ENCODE peak calls at places on chromosomes 6 and 20, in eight cellular contexts. M is HL-60; O is stromal cell of bone marrow; H is NCI-H460; F is Kasumi-1; E is HT-29; U is activated CD8-positive, alpha-beta T cell treated with anti-CD3 and anti-CD28 coated beads, Interleukin-2, amount 10 ng/mL, durations not matched to agents 7 days and 5 days; P is progenitor cell of endocrine pancreas. J is an unnamed sample.

GRCh38 chr20:34990661-34991214 is 35.1 kb downstream of the MYH7B start:
- DNase-seq in M (no peak), O (no peak), H (no peak), F (no peak), E (no peak), U (no peak), P (no peak), J (no peak)

GRCh38 chr6:13565921-13566320 is 8.5 kb upstream of the SIRT5 start:
- DNase-seq in M (no peak), O (no peak), H (no peak), F (no peak), E (no peak), U (no peak), P (no peak), J (no peak)

GRCh38 chr6:87336367-87336766 is 7.3 kb upstream of the GJB7 start:
- DNase-seq in M (no peak), O (no peak), H (no peak), F (no peak), E (no peak), U (no peak), P (no peak), J (no peak)

GRCh38 chr6:82270791-82271392 is 23.3 kb upstream of the IBTK start:
- DNase-seq in M (no peak), O (no peak), H (peak), F (peak), E (peak), U (no peak), P (no peak), J (no peak)

GRCh38 chr6:122400121-122400450 is 634 bp downstream of the HSF2 start:
- DNase-seq in M (peak), O (no peak), H (no peak), F (no peak), E (peak), U (no peak), P (no peak), J (no peak)

GRCh38 chr20:49916146-49917002 is 1.0 kb upstream of the SPATA2 start:
- DNase-seq in M (no peak), O (no peak), H (no peak), F (no peak), E (peak), U (peak), P (no peak), J (no peak)

GRCh38 chr20:46552460-46553420 is 2.3 kb upstream of the OCSTAMP start:
- DNase-seq in M (peak), O (no peak), H (no peak), F (peak), E (no peak), U (peak), P (no peak), J (no peak)

GRCh38 chr20:43032459-43032858 is 157.2 kb downstream of the PTPRT start:
- DNase-seq in M (no peak), O (no peak), H (no peak), F (no peak), E (no peak), U (no peak), P (no peak), J (no peak)

GRCh38 chr20:20603339-20603990 is 109.0 kb downstream of the RALGAPA2 start:
- DNase-seq in M (no peak), O (no peak), H (no peak), F (no peak), E (no peak), U (peak), P (no peak), J (no peak)

GRCh38 chr20:3934628-3935027 is 45.4 kb downstream of the PANK2 start:
- DNase-seq in M (no peak), O (no peak), H (no peak), F (no peak), E (no peak), U (no peak), P (no peak), J (no peak)

GRCh38 chr20:9270831-9271230 is 201.9 kb downstream of the PLCB4 start:
- DNase-seq in M (no peak), O (peak), H (no peak), F (no peak), E (no peak), U (no peak), P (no peak), J (no peak)

GRCh38 chr6:168793649-168794048 is 352.7 kb downstream of the SMOC2 start:
- DNase-seq in M (no peak), O (no peak), H (no peak), F (no peak), E (no peak), U (no peak), P (no peak), J (no peak)

GRCh38 chr6:153092082-153093013 is 38.7 kb downstream of the RGS17 start:
- DNase-seq in M (no peak), O (peak), H (no peak), F (no peak), E (no peak), U (no peak), P (no peak), J (peak)

J was measured in astrocyte of the cerebellum.